ENCODE peak calls at places on chromosomes 6 and 20, in six cellular contexts. M is T follicular helper cell, I is RPMI8226, T is A172, F is cerebellar cortex, X is Panc1. O is an unnamed sample.

GRCh38 chr6:2403546-2403945 is 158.1 kb upstream of the GMDS start:
- DNase-seq in M (no peak), I (no peak), T (no peak), F (no peak), X (no peak), O (no peak)

GRCh38 chr6:13278991-13279390 is 49.3 kb downstream of the TBC1D7 start:
- DNase-seq in M (no peak), I (no peak), T (no peak), F (no peak), X (no peak), O (no peak)

GRCh38 chr6:20574355-20574754 is 40.1 kb downstream of the CDKAL1 start:
- DNase-seq in M (no peak), I (no peak), T (no peak), F (no peak), X (no peak), O (no peak)

GRCh38 chr20:59161626-59162170 is 1.9 kb upstream of the ZNF831 start:
- DNase-seq in M (no peak), I (no peak), T (no peak), F (no peak), X (no peak), O (no peak)

GRCh38 chr6:2982464-2983121 is 11.2 kb upstream of the SERPINB6 start:
- DNase-seq in M (no peak), I (no peak), T (no peak), F (no peak), X (no peak), O (no peak)

GRCh38 chr6:150004101-150004782 is 21.1 kb downstream of the RAET1L start:
- DNase-seq in M (peak), I (peak), T (no peak), F (no peak), X (no peak), O (no peak)

GRCh38 chr20:40582531-40582930 is 106.5 kb downstream of the MAFB start:
- DNase-seq in M (no peak), I (no peak), T (no peak), F (no peak), X (no peak), O (no peak)

GRCh38 chr6:168865522-168865921 is 388.1 kb downstream of the THBS2 start:
- DNase-seq in M (no peak), I (no peak), T (no peak), F (no peak), X (no peak), O (no peak)

GRCh38 chr6:145836170-145836569 is 21.6 kb upstream of the FBXO30 start:
- DNase-seq in M (no peak), I (no peak), T (peak), F (no peak), X (no peak), O (no peak)

GRCh38 chr6:93498713-93499112 is 79.4 kb upstream of the EPHA7 start:
- DNase-seq in M (no peak), I (no peak), T (no peak), F (no peak), X (no peak), O (no peak)

GRCh38 chr6:38114976-38115632 is 295.6 kb downstream of the ZFAND3 start:
- DNase-seq in M (no peak), I (no peak), T (no peak), F (no peak), X (no peak), O (no peak)

GRCh38 chr6:89084954-89085353 is 4.4 kb downstream of the PNRC1 start:
- DNase-seq in M (no peak), I (no peak), T (no peak), F (no peak), X (no peak), O (no peak)

GRCh38 chr6:80454197-80454596 is 347.7 kb downstream of the BCKDHB start:
- DNase-seq in M (no peak), I (no peak), T (peak), F (no peak), X (no peak), O (no peak)

GRCh38 chr6:74873911-74874310 is 331.9 kb downstream of the COL12A1 start:
- DNase-seq in M (no peak), I (no peak), T (no peak), F (no peak), X (no peak), O (no peak)

GRCh38 chr6:2498224-2498623 is 252.5 kb downstream of the MYLK4 start:
- DNase-seq in M (no peak), I (no peak), T (peak), F (no peak), X (no peak), O (no peak)

GRCh38 chr6:26056583-26057350 is 30.5 kb upstream of the HFE start:
- DNase-seq in M (no peak), I (peak), T (no peak), F (peak), X (peak), O (no peak)